ENCODE peak calls at places on chromosome 3, in five cellular contexts. U is IMR-90, W is lower leg skin, M is endothelial cell of umbilical vein, H is heart right ventricle. C is an unnamed sample.

GRCh38 chr3:120821426-120821825 is 78.9 kb downstream of the GTF2E1 start:
- DNase-seq in U (no peak), W (no peak), H (no peak), M (no peak), C (no peak)

GRCh38 chr3:51682079-51682478 is 11.0 kb downstream of the TEX264 start:
- DNase-seq in U (peak; percentile 88), H (no peak), M (peak; percentile 82), W (peak; percentile 90), C (no peak)

GRCh38 chr3:104598848-104599501 is 767.7 kb upstream of the ALCAM start:
- DNase-seq in W (no peak), H (no peak), M (no peak), U (no peak), C (no peak)

GRCh38 chr3:141797167-141797773 is 34.1 kb downstream of the GRK7 start:
- DNase-seq in M (peak; percentile 87), U (peak; percentile 7), H (peak; percentile 80), W (no peak), C (no peak)

GRCh38 chr3:192077795-192078497 is 617.0 kb downstream of the PYDC2 start:
- DNase-seq in M (no peak), W (no peak), U (no peak), H (no peak), C (no peak)

GRCh38 chr3:64972793-64973192 is 285.0 kb upstream of the ADAMTS9 start:
- DNase-seq in W (no peak), H (no peak), M (no peak), U (peak; percentile 54), C (no peak)

GRCh38 chr3:60877188-60877587 is 374.1 kb downstream of the FHIT start:
- DNase-seq in W (no peak), M (no peak), U (no peak), H (no peak), C (no peak)

GRCh38 chr3:109109574-109109973 is 8.4 kb downstream of the MORC1 start:
- DNase-seq in H (no peak), U (no peak), W (no peak), M (no peak), C (no peak)

GRCh38 chr3:22308866-22309265 is 557.9 kb upstream of the ZNF385D start:
- DNase-seq in W (no peak), M (no peak), U (no peak), H (no peak), C (no peak)

DNA sequence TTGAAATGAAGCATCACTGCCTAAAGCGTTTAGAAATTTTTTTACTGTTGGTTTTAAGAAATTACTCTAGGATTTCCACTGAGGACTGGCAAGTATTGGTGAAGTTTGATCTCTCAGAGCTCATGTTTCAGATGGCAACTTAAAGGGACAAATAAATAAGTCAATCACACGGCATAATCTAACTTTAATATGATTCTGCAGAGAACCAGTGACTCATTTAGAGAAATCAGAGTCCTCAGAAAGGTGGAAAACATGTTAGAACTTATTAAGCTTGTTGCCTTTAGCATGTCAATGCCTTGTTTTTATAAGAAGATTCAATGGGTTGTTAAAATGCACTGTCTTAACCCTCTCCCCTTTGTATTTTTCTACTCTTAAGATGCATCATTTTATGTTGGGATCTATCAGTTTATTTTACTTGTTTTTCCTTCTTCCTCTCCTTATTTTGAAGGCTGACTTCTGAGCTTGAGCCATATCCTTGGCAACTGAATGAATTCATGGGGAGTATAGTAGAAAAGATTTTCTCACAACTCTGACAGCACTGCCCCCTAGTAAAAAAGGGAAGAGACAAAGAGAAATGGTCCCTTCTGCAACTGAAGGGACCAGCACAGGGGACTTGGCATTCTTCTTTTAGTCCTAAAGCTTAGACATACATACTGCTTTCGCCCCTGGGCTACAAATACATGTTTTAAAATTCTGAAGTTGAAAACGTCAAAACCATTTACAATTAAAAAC is 431.2 kb downstream of the LPP start:
- DNase-seq in M (peak; percentile 36), W (no peak), U (peak; percentile 10), H (no peak), C (no peak)
- TF ChIP-seq CTCF in M (no peak), W (no peak), U (peak; percentile 1), H (peak; percentile 17), C (peak; percentile 45)

GRCh38 chr3:13825317-13825590 is 54.6 kb downstream of the WNT7A start:
- DNase-seq in U (no peak), M (no peak), W (no peak), H (no peak), C (no peak)

GRCh38 chr3:13827256-13827655 is 52.6 kb downstream of the WNT7A start:
- DNase-seq in W (no peak), H (no peak), U (no peak), M (no peak), C (no peak)

GRCh38 chr3:13827699-13828098 is 52.2 kb downstream of the WNT7A start:
- DNase-seq in U (no peak), W (no peak), H (no peak), M (no peak), C (no peak)

GRCh38 chr3:13825821-13826220 is 54.0 kb downstream of the WNT7A start:
- DNase-seq in M (no peak), W (no peak), U (no peak), H (no peak), C (no peak)

GRCh38 chr3:13826672-13827071 is 53.2 kb downstream of the WNT7A start:
- DNase-seq in W (no peak), H (no peak), U (no peak), M (no peak), C (no peak)
- TF ChIP-seq CTCF in W (no peak), H (no peak), U (no peak), M (no peak), C (no peak)

GRCh38 chr3:195582947-195583346 is 793 bp downstream of the APOD start:
- DNase-seq in W (no peak), M (no peak), H (no peak), U (no peak), C (no peak)
- TF ChIP-seq CTCF in W (no peak), M (no peak), H (peak; percentile 21), U (no peak), C (no peak)

DNA sequence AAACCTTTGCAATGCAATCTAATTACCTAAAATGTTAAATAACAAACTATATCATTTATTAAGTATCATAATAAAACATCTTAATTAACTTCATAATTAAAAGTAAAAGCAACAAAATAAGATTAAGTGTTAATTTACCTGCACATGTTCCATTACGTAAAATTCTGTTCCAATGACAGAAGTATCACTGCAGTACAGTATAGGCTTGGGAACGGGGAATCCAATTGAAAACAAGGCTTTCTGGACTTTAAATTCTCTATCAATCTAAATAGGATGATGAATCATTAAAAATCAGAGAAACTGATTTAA is 17.1 kb downstream of the ACAD11 start:
- DNase-seq in H (no peak), U (no peak), M (no peak), W (no peak), C (no peak)
- TF ChIP-seq CTCF in H (no peak), U (no peak), M (no peak), W (no peak), C (no peak)

DNA sequence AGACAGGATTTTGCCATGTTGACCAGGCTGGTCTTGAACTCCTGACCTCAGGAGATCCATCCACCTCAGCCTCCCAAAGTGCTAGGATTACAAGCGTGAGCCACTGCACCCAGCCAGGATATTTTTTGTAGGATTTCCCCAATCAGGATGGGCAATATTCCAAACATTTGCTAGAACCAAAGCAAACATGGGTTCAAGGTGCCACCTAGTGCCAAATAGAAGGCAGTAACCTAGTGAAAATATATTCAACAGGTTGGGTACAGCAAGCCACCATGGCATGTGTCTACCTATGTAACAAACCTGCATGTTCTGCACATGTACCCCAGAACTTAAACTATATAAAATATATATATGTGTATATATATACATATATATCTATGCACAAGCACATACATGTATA is 185.9 kb upstream of the CADM2 start:
- DNase-seq in H (no peak), M (no peak), W (no peak), U (no peak), C (no peak)
- TF ChIP-seq CTCF in H (peak; percentile 12), M (no peak), W (no peak), U (no peak), C (no peak)

GRCh38 chr3:13113346-13114335 is 40.4 kb upstream of the IQSEC1 start:
- DNase-seq in U (no peak), H (no peak), W (peak; percentile 70), M (no peak), C (no peak)
- TF ChIP-seq CTCF in U (no peak), H (no peak), W (no peak), M (no peak), C (no peak)

DNA sequence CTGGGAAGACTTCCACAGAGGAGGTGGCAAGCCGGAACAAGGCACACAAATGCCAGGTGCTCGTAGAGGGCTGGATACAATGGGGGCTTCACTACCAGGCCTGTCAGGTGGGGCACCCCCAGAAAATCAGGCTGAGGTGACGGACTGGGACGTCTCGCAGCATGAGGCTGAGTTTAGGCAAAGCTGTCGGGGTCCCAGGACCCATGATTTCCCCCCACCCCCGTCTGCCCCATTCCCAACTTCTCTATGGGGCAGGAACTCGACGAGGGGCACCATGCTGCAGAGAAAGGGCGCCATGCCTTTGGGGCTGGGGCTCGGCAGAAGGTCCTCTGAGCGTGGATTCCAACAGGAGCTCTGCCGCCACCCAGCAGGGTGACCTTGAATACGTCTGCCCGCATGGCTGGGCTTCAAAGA is 65.7 kb upstream of the HES1 start:
- DNase-seq in M (no peak), U (no peak), H (no peak), W (no peak), C (no peak)
- TF ChIP-seq CTCF in M (no peak), U (no peak), H (no peak), W (no peak), C (no peak)

GRCh38 chr3:19348929-19349564 is 200.7 kb downstream of the KCNH8 start:
- DNase-seq in M (no peak), H (no peak), U (peak; percentile 1), W (no peak), C (no peak)
- TF ChIP-seq CTCF in M (peak; percentile 33), H (peak; percentile 79), U (peak; percentile 34), W (no peak), C (peak; percentile 62)

DNA sequence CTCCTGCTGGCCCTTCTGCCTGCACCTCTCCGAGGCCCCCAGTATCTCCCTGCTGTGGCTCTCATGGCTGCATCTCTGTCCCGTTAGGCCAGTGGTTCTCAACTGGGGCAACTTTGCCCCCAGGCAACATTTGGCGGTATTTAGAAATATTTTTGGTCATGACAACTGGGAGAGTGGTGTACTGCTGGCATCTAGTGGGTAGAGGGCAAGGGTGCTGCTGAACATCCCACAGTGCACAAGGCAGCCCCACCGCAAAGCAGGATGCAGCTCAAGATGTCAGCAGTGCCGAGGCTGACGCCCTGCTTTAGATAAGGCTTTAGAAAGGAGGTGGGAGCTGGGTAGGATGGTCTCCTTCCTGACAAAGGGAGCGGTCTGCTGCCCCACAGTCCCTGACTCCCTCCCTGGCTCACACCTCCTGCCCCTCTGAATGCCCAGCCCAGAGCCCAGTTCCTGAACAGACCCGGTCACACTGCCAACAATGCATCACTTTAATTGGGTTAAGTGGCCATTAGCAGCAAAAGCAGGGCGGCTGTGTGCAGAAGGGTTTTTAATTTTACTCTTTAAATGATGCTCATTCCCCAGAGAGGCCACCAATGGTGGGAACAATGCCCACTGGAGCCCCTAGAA is 68.8 kb upstream of the TMEM115 start:
- DNase-seq in M (no peak), W (no peak), H (no peak), U (no peak), C (no peak)
- TF ChIP-seq CTCF in M (no peak), W (no peak), H (no peak), U (no peak), C (peak; percentile 21)

C was measured in osteocyte.